ENCODE peak calls at places on chromosomes 12 and 14, in four cellular contexts. Z, K, S and V are unnamed samples.

GRCh38 chr14:61553730-61554641 is 141.3 kb upstream of the HIF1A start:
- DNase-seq in Z (no peak), K (no peak), S (peak), V (no peak)

GRCh38 chr12:27542628-27543027 is 18.6 kb downstream of the PPFIBP1 start:
- DNase-seq in Z (no peak), K (no peak), S (no peak), V (no peak)

GRCh38 chr14:46053221-46053620 is 598.4 kb downstream of the RPL10L start:
- DNase-seq in S (no peak), K (no peak), Z (no peak), V (no peak)

GRCh38 chr12:32548691-32549412 is 130.2 kb upstream of the DNM1L start:
- DNase-seq in Z (no peak), K (no peak), S (no peak), V (peak)

GRCh38 chr12:106898001-106898966 is 57.4 kb upstream of the TMEM263 start:
- DNase-seq in Z (no peak), K (no peak), S (no peak), V (no peak)

GRCh38 chr14:100341301-100342031 is 18.3 kb downstream of the SLC25A47 start:
- DNase-seq in Z (peak), S (no peak), K (no peak), V (no peak)

GRCh38 chr12:120231316-120232011 is 30.6 kb upstream of the RPLP0 start:
- DNase-seq in K (peak), S (peak), Z (no peak), V (no peak)

GRCh38 chr14:30994681-30995620 is 30.5 kb upstream of the AP4S1 start:
- DNase-seq in Z (peak), K (no peak), S (no peak), V (no peak)

GRCh38 chr12:19572920-19573558 is 133.7 kb downstream of the AEBP2 start:
- DNase-seq in S (peak), K (peak), Z (no peak), V (peak)

GRCh38 chr12:30044206-30044605 is 260.5 kb upstream of the TMTC1 start:
- DNase-seq in S (no peak), Z (no peak), K (no peak), V (no peak)

GRCh38 chr14:80636071-80636470 is 305.5 kb downstream of the CEP128 start:
- DNase-seq in K (no peak), Z (no peak), S (no peak), V (no peak)

GRCh38 chr14:73049428-73049827 is 8.9 kb upstream of the RBM25 start:
- DNase-seq in Z (no peak), S (peak), K (no peak), V (no peak)

GRCh38 chr12:14442221-14442881 is 76.9 kb downstream of the ATF7IP start:
- DNase-seq in S (no peak), K (no peak), Z (no peak), V (no peak)

GRCh38 chr12:50415899-50416479 is 15.3 kb downstream of the LARP4 start:
- DNase-seq in Z (no peak), K (no peak), S (no peak), V (no peak)

GRCh38 chr12:105418232-105418631 is 87.7 kb downstream of the C12orf75 start:
- DNase-seq in Z (no peak), S (no peak), K (no peak), V (no peak)

GRCh38 chr12:50488801-50489200 is 16.0 kb upstream of the DIP2B start:
- DNase-seq in S (no peak), Z (no peak), K (no peak), V (no peak)

GRCh38 chr12:10982244-10982643 is 4.5 kb downstream of the TAS2R50 start:
- DNase-seq in K (no peak), Z (peak), S (no peak), V (no peak)

GRCh38 chr14:55306938-55307589 is 35.8 kb downstream of the FBXO34 start:
- DNase-seq in S (no peak), Z (no peak), K (no peak), V (no peak)

GRCh38 chr14:73567951-73568885 is 795 bp upstream of the ACOT2 start:
- DNase-seq in S (peak), K (no peak), Z (no peak), V (no peak)

GRCh38 chr14:55271572-55272414 is 572 bp downstream of the FBXO34 start:
- DNase-seq in K (peak), Z (no peak), S (peak), V (peak)

GRCh38 chr12:69154585-69155363 is 84.6 kb upstream of the CPSF6 start:
- DNase-seq in S (peak), K (peak), Z (peak), V (peak)

GRCh38 chr14:89509891-89510290 is 92.9 kb upstream of the FOXN3 start:
- DNase-seq in Z (no peak), S (no peak), K (no peak), V (no peak)

GRCh38 chr12:59650594-59651229 is 54.9 kb downstream of the SLC16A7 start:
- DNase-seq in S (no peak), Z (no peak), K (no peak), V (no peak)

GRCh38 chr14:103733651-103734050 is 18.0 kb downstream of the ZFYVE21 start:
- DNase-seq in Z (no peak), K (no peak), S (no peak), V (no peak)

GRCh38 chr12:96807741-96808140 is 99.3 kb upstream of the NEDD1 start:
- DNase-seq in S (no peak), Z (no peak), K (no peak), V (no peak)

GRCh38 chr12:129101404-129101803 is 248.1 kb downstream of the GLT1D1 start:
- DNase-seq in Z (no peak), S (no peak), K (no peak), V (no peak)

GRCh38 chr12:87866602-87867292 is 162.5 kb downstream of the C12orf50 start:
- DNase-seq in Z (no peak), K (no peak), S (peak), V (no peak)

GRCh38 chr14:64983439-64984310 is 3.0 kb upstream of the FNTB start:
- DNase-seq in Z (no peak), S (peak), K (peak), V (no peak)

GRCh38 chr12:11756022-11756421 is 106.5 kb downstream of the ETV6 start:
- DNase-seq in S (no peak), Z (no peak), K (no peak), V (no peak)

GRCh38 chr14:60356921-60357550 is 108.0 kb downstream of the PPM1A start:
- DNase-seq in Z (no peak), S (no peak), K (no peak), V (peak)

GRCh38 chr12:68310370-68310769 is 21.8 kb downstream of the MDM1 start:
- DNase-seq in Z (no peak), K (no peak), S (no peak), V (no peak)

GRCh38 chr14:75013290-75013689 is 10.6 kb downstream of the EIF2B2 start:
- DNase-seq in K (no peak), Z (no peak), S (no peak), V (no peak)

GRCh38 chr14:26598081-26598671 is 343 bp upstream of the NOVA1 start:
- DNase-seq in S (peak), K (peak), Z (no peak), V (peak)

GRCh38 chr14:72617391-72618011 is 276.4 kb downstream of the DPF3 start:
- DNase-seq in K (no peak), Z (no peak), S (no peak), V (no peak)

GRCh38 chr12:26011099-26011498 is 52.6 kb downstream of the RASSF8 start:
- DNase-seq in Z (no peak), S (no peak), K (no peak), V (no peak)

DNA sequence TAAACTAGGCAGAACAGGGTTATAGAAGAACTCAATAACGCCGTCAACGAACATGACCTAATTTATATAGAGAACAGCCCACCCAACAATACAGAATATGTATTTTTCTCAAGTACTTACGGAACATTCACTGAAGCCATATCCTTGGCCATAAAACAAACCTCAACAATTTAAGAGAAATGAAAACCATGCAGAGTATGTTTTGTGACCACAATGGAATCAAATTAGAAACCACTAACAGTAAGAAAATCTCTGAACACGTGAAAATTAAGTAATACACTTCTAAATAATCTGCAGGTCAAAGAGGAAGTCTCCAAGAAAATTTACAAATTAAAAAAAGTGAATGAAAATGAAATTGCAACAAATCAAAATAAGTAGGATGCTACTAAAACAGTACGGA is 9.4 kb downstream of the SART3 start:
- DNase-seq in K (no peak), S (no peak), Z (no peak), V (no peak)
- TF ChIP-seq HDAC6 in K (no peak), S (no peak), Z (no peak), V (no peak)

GRCh38 chr14:57533214-57533613 is 39.6 kb upstream of the CCDC198 start:
- DNase-seq in S (peak), Z (peak), K (peak), V (no peak)
- TF ChIP-seq HDAC6 in S (no peak), Z (no peak), K (no peak), V (no peak)

GRCh38 chr14:35158951-35159653 is 36.8 kb downstream of the PRORP start:
- DNase-seq in Z (no peak), K (no peak), S (peak), V (no peak)
- TF ChIP-seq HDAC6 in Z (no peak), K (no peak), S (no peak), V (no peak)

GRCh38 chr12:56699020-56699661 is 11.1 kb upstream of the PTGES3 start:
- DNase-seq in Z (no peak), S (no peak), K (peak), V (no peak)
- TF ChIP-seq HDAC6 in Z (no peak), S (no peak), K (no peak), V (no peak)

DNA sequence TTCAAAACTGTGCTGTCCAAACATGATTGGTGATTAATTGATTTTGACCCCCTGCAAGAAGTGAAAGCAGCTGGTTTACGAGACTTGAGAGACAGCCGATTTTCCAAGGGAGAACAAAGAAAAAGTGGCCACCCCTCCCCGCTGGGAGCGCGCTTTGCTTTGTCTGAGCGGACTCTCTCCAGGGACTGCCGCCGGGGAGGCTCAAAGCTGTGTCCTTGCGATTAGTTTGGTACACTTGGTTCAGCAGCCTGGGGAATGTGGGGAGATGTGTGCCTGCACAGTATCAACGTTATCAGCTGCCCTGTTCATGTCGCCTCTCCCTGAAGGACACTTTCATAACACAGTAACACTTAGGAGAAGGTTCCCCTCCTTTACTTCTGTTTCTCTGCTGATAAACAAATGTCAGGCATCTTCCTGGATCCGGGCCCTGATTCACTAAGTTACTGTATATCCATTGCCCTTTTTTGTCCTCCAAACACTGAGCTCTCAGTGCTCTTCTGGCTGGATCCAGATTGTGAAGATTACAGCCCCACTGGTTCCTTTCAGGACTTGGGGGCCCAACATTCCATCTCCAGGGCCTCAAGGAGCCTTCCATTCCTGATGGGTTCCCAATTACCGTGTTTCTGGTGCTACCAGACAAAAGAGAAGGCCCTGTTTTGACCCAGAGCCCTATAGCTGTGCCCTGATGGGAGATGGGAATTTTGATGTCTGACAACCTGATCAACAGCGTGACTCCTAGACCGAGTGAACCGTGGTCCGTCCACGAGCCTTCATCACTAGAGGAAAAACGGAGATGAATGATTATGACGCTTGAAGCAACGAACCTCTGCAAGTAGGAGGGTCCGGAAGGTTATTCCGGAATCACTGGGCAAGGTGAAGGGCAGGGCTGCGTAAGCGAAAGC is 31.7 kb upstream of the TUBA1C start:
- DNase-seq in K (peak), Z (no peak), S (peak), V (peak)
- TF ChIP-seq HDAC6 in K (no peak), Z (no peak), S (no peak), V (no peak)

GRCh38 chr14:23119362-23120327 is 590 bp upstream of the CEBPE start:
- DNase-seq in Z (no peak), K (no peak), S (no peak), V (no peak)
- TF ChIP-seq HDAC6 in Z (no peak), K (no peak), S (no peak), V (no peak)

GRCh38 chr14:84208451-84208850 is 1321.5 kb upstream of the FLRT2 start:
- DNase-seq in Z (no peak), S (no peak), K (no peak), V (no peak)

GRCh38 chr14:84209021-84209420 is 1320.9 kb upstream of the FLRT2 start:
- DNase-seq in Z (no peak), K (no peak), S (no peak), V (no peak)
- TF ChIP-seq HDAC6 in Z (no peak), K (no peak), S (no peak), V (no peak)